ENCODE peak calls at places on chromosomes 5 and 9, in six cellular contexts. V is left ventricle myocardium inferior; S is CD4-positive, alpha-beta T cell; N is fibroblast of mammary gland; C is GM20000; P is epithelial cell of esophagus. R is an unnamed sample.

GRCh38 chr9:137832191-137832700 is 45.3 kb upstream of the CACNA1B start:
- DNase-seq in V (no peak), S (no peak), N (no peak), C (no peak), P (no peak), R (no peak)

GRCh38 chr9:129773262-129774048 is 20.6 kb upstream of the PTGES start:
- DNase-seq in V (no peak), S (no peak), N (peak; percentile 97), C (no peak), P (peak; percentile 86), R (no peak)

GRCh38 chr9:128771094-128771721 is 519 bp downstream of the ZER1 start:
- DNase-seq in V (no peak), S (peak; percentile 18), N (peak; percentile 16), C (no peak), P (peak; percentile 41), R (no peak)

GRCh38 chr9:128470560-128470959 is 14.8 kb downstream of the ODF2 start:
- DNase-seq in V (no peak), S (no peak), N (peak; percentile 75), C (no peak), P (no peak), R (no peak)

GRCh38 chr9:6955251-6955921 is 197.6 kb downstream of the KDM4C start:
- DNase-seq in V (no peak), S (no peak), N (peak; percentile 86), C (peak; percentile 45), P (no peak), R (peak; percentile 28)

GRCh38 chr9:27714388-27714787 is 141.1 kb upstream of the C9orf72 start:
- DNase-seq in V (no peak), S (no peak), N (no peak), C (no peak), P (peak; percentile 5), R (no peak)

GRCh38 chr9:106872641-106873040 is 9.7 kb downstream of the ZNF462 start:
- DNase-seq in V (no peak), S (no peak), N (peak; percentile 69), C (no peak), P (no peak), R (no peak)

GRCh38 chr5:58462154-58462553 is 2.3 kb upstream of the PLK2 start:
- DNase-seq in V (no peak), S (no peak), N (no peak), C (no peak), P (peak; percentile 85), R (no peak)

GRCh38 chr9:81724242-81724889 is 35.0 kb upstream of the TLE1 start:
- DNase-seq in V (no peak), S (no peak), N (no peak), C (no peak), P (no peak), R (no peak)

GRCh38 chr5:78387468-78388153 is 27.2 kb downstream of the SCAMP1 start:
- DNase-seq in V (no peak), S (no peak), N (no peak), C (no peak), P (no peak), R (no peak)

GRCh38 chr5:43702815-43703214 is 99.8 kb downstream of the NNT start:
- DNase-seq in V (no peak), S (no peak), N (peak; percentile 86), C (no peak), P (no peak), R (no peak)

GRCh38 chr5:163205645-163206044 is 231.8 kb upstream of the CCNG1 start:
- DNase-seq in V (no peak), S (no peak), N (no peak), C (no peak), P (no peak), R (no peak)

GRCh38 chr9:34001951-34002350 is 46.7 kb downstream of the UBAP2 start:
- DNase-seq in V (no peak), S (no peak), N (no peak), C (no peak), P (no peak), R (no peak)

GRCh38 chr9:88532320-88532719 is 2.7 kb upstream of the NXNL2 start:
- DNase-seq in V (peak; percentile 26), S (no peak), N (peak; percentile 58), C (no peak), P (peak; percentile 64), R (no peak)

GRCh38 chr5:55159763-55160492 is at the start of gene GPX8:
- DNase-seq in V (no peak), S (no peak), N (peak; percentile 91), C (peak; percentile 20), P (peak; percentile 87), R (peak; percentile 31)

GRCh38 chr5:23316060-23316591 is 191.3 kb upstream of the PRDM9 start:
- DNase-seq in V (no peak), S (no peak), N (peak; percentile 7), C (no peak), P (no peak), R (no peak)

GRCh38 chr5:109921735-109922395 is 232.1 kb downstream of the MAN2A1 start:
- DNase-seq in V (peak; percentile 60), S (peak; percentile 68), N (no peak), C (no peak), P (no peak), R (no peak)

GRCh38 chr5:143985832-143986485 is 174.0 kb downstream of the HMHB1 start:
- DNase-seq in V (no peak), S (no peak), N (peak; percentile 84), C (no peak), P (peak; percentile 91), R (no peak)

GRCh38 chr5:126525630-126526245 is 69.3 kb downstream of the ALDH7A1 start:
- DNase-seq in V (peak; percentile 76), S (no peak), N (peak; percentile 53), C (no peak), P (peak; percentile 61), R (no peak)

GRCh38 chr9:112325600-112325999 is 7.8 kb downstream of the PTBP3 start:
- DNase-seq in V (no peak), S (no peak), N (no peak), C (no peak), P (no peak), R (no peak)

GRCh38 chr5:179914032-179914755 is 6.5 kb upstream of the TBC1D9B start:
- DNase-seq in V (no peak), S (no peak), N (peak; percentile 59), C (no peak), P (peak; percentile 99), R (no peak)

GRCh38 chr9:136280535-136281315 is 23.2 kb downstream of the CCDC187 start:
- DNase-seq in V (no peak), S (no peak), N (no peak), C (no peak), P (no peak), R (no peak)

GRCh38 chr5:150516011-150516410 is 8.1 kb downstream of the NDST1 start:
- DNase-seq in V (peak; percentile 56), S (no peak), N (peak; percentile 69), C (no peak), P (no peak), R (no peak)

GRCh38 chr5:95221234-95221633 is 63.7 kb downstream of the MCTP1 start:
- DNase-seq in V (no peak), S (no peak), N (no peak), C (no peak), P (no peak), R (no peak)

GRCh38 chr5:134568761-134569725 is 43.6 kb downstream of the JADE2 start:
- DNase-seq in V (peak; percentile 81), S (no peak), N (peak; percentile 75), C (no peak), P (no peak), R (no peak)

GRCh38 chr5:66207800-66208561 is 63.9 kb downstream of the SREK1 start:
- DNase-seq in V (no peak), S (no peak), N (peak; percentile 17), C (no peak), P (peak; percentile 60), R (no peak)

GRCh38 chr5:66209350-66209749 is 65.2 kb downstream of the SREK1 start:
- DNase-seq in V (no peak), S (no peak), N (no peak), C (no peak), P (peak; percentile 86), R (no peak)

GRCh38 chr5:66209794-66210193 is 65.7 kb downstream of the SREK1 start:
- DNase-seq in V (no peak), S (no peak), N (no peak), C (no peak), P (no peak), R (no peak)

DNA sequence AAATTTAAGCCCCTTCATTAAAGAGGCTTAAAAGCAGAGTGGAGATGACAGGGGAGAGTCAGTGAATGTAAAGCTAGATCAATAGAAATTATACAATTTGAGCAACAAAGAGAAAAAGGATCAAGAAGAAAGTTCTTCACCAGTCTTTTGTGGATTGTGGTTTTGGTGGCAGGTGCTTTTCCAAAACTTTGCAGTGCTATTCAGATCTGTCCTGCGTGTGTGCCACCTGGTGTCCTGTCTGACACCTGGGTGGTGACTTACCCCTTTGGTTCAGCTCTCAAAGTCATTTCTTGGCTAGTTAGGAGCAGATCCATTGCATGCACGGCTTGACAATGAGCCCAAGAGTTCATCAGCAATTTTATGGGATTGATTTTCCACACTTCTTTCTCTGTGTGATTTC is 69.4 kb downstream of the SREK1 start:
- DNase-seq in V (no peak), S (no peak), N (no peak), C (no peak), P (no peak), R (no peak)
- TF ChIP-seq CTCF in V (no peak), S (no peak), N (no peak), C (no peak), P (no peak), R (no peak)

GRCh38 chr9:133589454-133590227 is 19.5 kb downstream of the FAM163B start:
- DNase-seq in V (no peak), S (peak; percentile 24), N (no peak), C (no peak), P (no peak), R (peak; percentile 61)
- TF ChIP-seq CTCF in V (peak; percentile 53), S (peak; percentile 64), N (peak; percentile 41), C (peak; percentile 38), P (no peak), R (peak; percentile 27)

DNA sequence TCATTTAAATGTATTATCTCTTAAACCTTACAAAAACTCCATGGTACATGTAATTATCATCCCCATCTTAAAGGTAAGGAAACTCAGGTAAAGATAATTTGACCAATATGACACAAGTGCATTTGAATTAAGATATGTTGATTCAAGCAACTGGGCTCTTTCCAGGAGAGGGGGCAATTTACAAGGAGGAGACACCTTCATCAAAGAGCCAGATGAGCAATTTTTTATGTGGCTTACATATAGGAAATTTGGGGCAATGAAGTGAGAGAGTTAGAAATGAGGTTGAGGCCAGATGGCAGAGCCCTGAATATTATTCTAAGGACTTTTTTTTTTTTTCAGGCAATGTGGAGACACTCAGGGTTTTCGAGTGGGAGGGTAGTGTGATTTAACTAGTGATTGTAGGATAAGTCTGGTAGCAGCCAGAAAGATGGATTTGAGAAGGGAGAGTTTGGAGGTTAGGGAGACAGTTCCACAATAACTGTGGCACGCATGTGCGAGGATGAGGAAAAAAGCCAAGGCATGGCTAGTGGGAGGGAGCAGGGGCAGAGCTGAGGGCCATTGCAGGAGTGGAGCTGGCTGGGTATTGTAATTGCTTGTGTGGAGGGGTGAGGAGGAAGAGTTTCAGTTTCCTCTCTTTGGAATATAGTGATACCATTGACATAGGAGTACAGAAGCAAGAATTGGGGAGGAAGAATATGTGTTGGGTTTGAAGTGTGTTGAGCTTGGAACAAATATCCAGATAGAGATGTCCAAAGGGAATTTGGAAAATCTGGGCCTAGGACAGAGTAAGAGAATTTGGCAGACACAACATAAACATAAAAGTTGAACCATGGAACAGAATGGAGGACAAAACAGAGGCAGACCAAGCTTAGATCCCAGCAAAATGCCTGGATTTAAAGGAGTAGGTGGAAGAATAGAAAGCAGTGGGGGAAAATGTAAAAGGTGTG is 72.0 kb downstream of the ACTBL2 start:
- DNase-seq in V (no peak), S (no peak), N (no peak), C (no peak), P (no peak), R (no peak)
- TF ChIP-seq CTCF in V (no peak), S (no peak), N (no peak), C (no peak), P (no peak), R (no peak)

GRCh38 chr5:74639538-74640449 is 734 bp downstream of the ENC1 start:
- DNase-seq in V (peak; percentile 46), S (peak; percentile 12), N (peak; percentile 38), C (peak; percentile 32), P (peak; percentile 47), R (peak; percentile 48)
- TF ChIP-seq CTCF in V (no peak), S (no peak), N (no peak), C (no peak), P (peak; percentile 37), R (no peak)

R was measured in GM13976.